ENCODE peak calls at places on chromosome 2, in six cellular contexts. K, J, V, Y, P and U are unnamed samples.

GRCh38 chr2:41495050-41495449 is 552.8 kb upstream of the PKDCC start:
- DNase-seq in Y (no peak), J (no peak), P (no peak), K (no peak), V (no peak), U (no peak)

GRCh38 chr2:102301867-102302362 is 9.4 kb upstream of the IL1RL1 start:
- DNase-seq in J (no peak), Y (peak; percentile 7), V (peak; percentile 47), P (no peak), K (no peak), U (peak; percentile 74)

GRCh38 chr2:167069855-167070254 is 181.6 kb downstream of the XIRP2 start:
- DNase-seq in Y (no peak), P (no peak), V (no peak), J (no peak), K (no peak), U (no peak)

GRCh38 chr2:144431384-144431783 is 88.5 kb downstream of the ZEB2 start:
- DNase-seq in J (no peak), Y (no peak), K (no peak), V (no peak), P (no peak), U (no peak)

GRCh38 chr2:68766378-68766845 is 31.8 kb downstream of the ARHGAP25 start:
- DNase-seq in Y (no peak), V (no peak), P (no peak), K (no peak), J (no peak), U (peak; percentile 94)

GRCh38 chr2:232897971-232898408 is 27.9 kb downstream of the SNORC start:
- DNase-seq in J (no peak), P (no peak), V (no peak), K (no peak), Y (no peak), U (no peak)

GRCh38 chr2:3126171-3126685 is 251.4 kb downstream of the EIPR1 start:
- DNase-seq in V (no peak), P (no peak), J (no peak), K (no peak), Y (no peak), U (no peak)

GRCh38 chr2:96501471-96501874 is 3.7 kb downstream of the NEURL3 start:
- DNase-seq in V (peak; percentile 46), P (no peak), J (no peak), K (no peak), Y (no peak), U (no peak)

GRCh38 chr2:204019572-204020501 is 83.3 kb downstream of the ICOS start:
- DNase-seq in J (no peak), V (peak; percentile 58), P (no peak), K (no peak), Y (no peak), U (no peak)

GRCh38 chr2:129277611-129278010 is 701.9 kb upstream of the RAB6C start:
- DNase-seq in V (no peak), K (no peak), P (no peak), J (no peak), Y (no peak), U (no peak)

GRCh38 chr2:186755066-186755465 is 61.2 kb downstream of the FAM171B start:
- DNase-seq in V (no peak), J (no peak), P (no peak), K (no peak), Y (no peak), U (no peak)

GRCh38 chr2:58667137-58667774 is 426.1 kb upstream of the FANCL start:
- DNase-seq in Y (no peak), P (no peak), K (no peak), V (no peak), J (no peak), U (no peak)

GRCh38 chr2:166410828-166411472 is 35.2 kb upstream of the SCN9A start:
- DNase-seq in V (no peak), Y (no peak), J (no peak), K (no peak), P (peak; percentile 31), U (no peak)

GRCh38 chr2:64658269-64658668 is 4.6 kb upstream of the SERTAD2 start:
- DNase-seq in K (no peak), P (no peak), J (no peak), V (no peak), Y (no peak), U (no peak)

GRCh38 chr2:44582363-44583008 is 220.7 kb downstream of the CAMKMT start:
- DNase-seq in K (no peak), J (no peak), V (no peak), P (no peak), Y (no peak), U (no peak)

GRCh38 chr2:81894451-81894990 is 1590.0 kb upstream of the LRRTM1 start:
- DNase-seq in P (no peak), Y (no peak), J (no peak), V (no peak), K (no peak), U (no peak)

GRCh38 chr2:157840568-157841156 is 35.5 kb downstream of the ACVR1 start:
- DNase-seq in V (no peak), P (peak; percentile 79), J (no peak), Y (no peak), K (no peak), U (no peak)

GRCh38 chr2:186546842-186547241 is 43.0 kb upstream of the ITGAV start:
- DNase-seq in P (no peak), J (no peak), K (no peak), Y (no peak), V (no peak), U (no peak)

GRCh38 chr2:65300772-65301711 is 73.4 kb downstream of the ACTR2 start:
- DNase-seq in V (peak; percentile 61), Y (peak; percentile 19), P (peak; percentile 96), K (no peak), J (no peak), U (peak; percentile 51)

GRCh38 chr2:1564506-1564905 is 151.2 kb downstream of the TPO start:
- DNase-seq in P (no peak), K (no peak), V (no peak), J (no peak), Y (no peak), U (no peak)

GRCh38 chr2:28445448-28446258 is 50.2 kb upstream of the PLB1 start:
- DNase-seq in J (peak; percentile 32), Y (no peak), V (no peak), P (no peak), K (no peak), U (no peak)

GRCh38 chr2:181465686-181466375 is 8.6 kb downstream of the ITGA4 start:
- DNase-seq in P (no peak), K (no peak), J (no peak), V (no peak), Y (no peak), U (no peak)

GRCh38 chr2:145800201-145801091 is 1280.5 kb upstream of the ZEB2 start:
- DNase-seq in V (no peak), P (peak; percentile 100), J (no peak), Y (no peak), K (no peak), U (no peak)
- TF ChIP-seq GABPA in V (no peak), P (no peak), J (no peak), Y (no peak), K (no peak), U (no peak)

DNA sequence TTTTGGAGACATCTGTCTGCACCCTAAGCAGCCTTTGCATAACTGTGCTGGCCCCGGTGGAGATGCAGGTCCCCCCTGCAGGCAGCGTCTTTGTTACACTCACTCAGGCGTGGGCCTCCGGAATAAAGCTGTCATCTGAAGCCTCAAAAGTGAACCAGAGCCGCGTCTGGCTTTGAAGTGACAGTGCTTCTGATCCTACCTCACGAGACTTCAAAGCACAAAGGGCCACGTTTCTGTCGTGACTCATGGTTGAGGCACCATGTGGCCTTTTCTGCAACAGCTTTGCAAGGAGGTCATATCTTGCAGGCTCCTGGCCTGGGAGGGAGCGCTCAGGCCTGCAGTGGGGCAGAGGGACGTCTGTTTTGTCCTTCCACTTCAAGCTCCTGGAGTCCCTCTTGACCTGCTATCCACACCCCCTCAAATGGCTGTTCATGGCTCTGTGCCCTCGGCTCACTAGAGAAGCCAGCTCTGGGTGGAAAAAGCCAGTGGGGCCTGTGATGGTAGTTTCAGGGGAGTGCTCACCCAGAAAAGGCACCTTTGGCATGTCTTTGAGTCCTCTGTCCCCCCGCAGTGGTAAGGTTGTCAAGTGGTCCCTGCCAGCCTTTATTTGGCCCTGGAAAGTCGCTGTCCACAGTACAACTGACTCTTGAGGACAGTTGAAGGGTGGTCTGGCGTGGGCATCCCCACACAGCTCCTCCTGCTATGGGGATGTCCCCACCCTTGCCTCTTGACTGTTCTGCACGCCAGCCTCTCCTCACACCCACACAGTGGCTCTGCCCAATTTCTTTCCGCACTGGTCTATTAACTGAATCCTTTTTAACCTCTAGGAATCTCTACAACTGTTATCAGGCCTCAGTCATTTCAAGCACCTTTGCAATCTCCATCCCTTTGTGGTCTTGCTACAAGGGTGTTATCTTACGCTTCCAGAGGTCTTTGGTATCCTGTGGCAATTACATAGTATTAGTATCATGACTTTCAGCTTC is 19.3 kb downstream of the GPR55 start:
- DNase-seq in P (peak; percentile 83), J (no peak), V (no peak), K (peak; percentile 19), Y (no peak), U (no peak)
- TF ChIP-seq GABPA in P (no peak), J (no peak), V (no peak), K (no peak), Y (no peak), U (no peak)

GRCh38 chr2:174340400-174341300 is 5.9 kb downstream of the SP9 start:
- DNase-seq in K (no peak), J (peak; percentile 74), V (no peak), P (peak; percentile 41), Y (no peak), U (no peak)
- TF ChIP-seq GABPA in K (no peak), J (no peak), V (no peak), P (no peak), Y (no peak), U (no peak)

GRCh38 chr2:60565472-60565871 is 12.0 kb upstream of the BCL11A start:
- DNase-seq in Y (no peak), J (no peak), V (no peak), K (no peak), P (peak; percentile 15), U (peak; percentile 76)

GRCh38 chr2:60569680-60570111 is 16.2 kb upstream of the BCL11A start:
- DNase-seq in V (no peak), K (no peak), J (no peak), Y (no peak), P (no peak), U (peak; percentile 35)

GRCh38 chr2:60567919-60568874 is 14.7 kb upstream of the BCL11A start:
- DNase-seq in J (peak; percentile 54), K (no peak), P (no peak), Y (no peak), V (no peak), U (no peak)

GRCh38 chr2:60567092-60567491 is 13.6 kb upstream of the BCL11A start:
- DNase-seq in Y (no peak), P (no peak), V (no peak), K (no peak), J (no peak), U (no peak)

GRCh38 chr2:60570281-60570680 is 16.8 kb upstream of the BCL11A start:
- DNase-seq in Y (no peak), J (no peak), K (no peak), P (no peak), V (no peak), U (no peak)
- TF ChIP-seq GABPA in Y (no peak), J (no peak), K (no peak), P (no peak), V (no peak), U (no peak)